ENCODE peak calls at places on chromosomes 7 and 10, in six cellular contexts. I is psoas muscle; R is GM23248; K is adrenal gland; Q is naive thymus-derived CD4-positive, alpha-beta T cell; V is CD8-positive, alpha-beta T cell. W is an unnamed sample. For H3K4me1, the result is how much of the 10 kb centered on the place peaks cover.

GRCh38 chr7:151438864-151439601 is 908 bp downstream of the CRYGN start:
- DNase-seq in I (no peak), R (no peak), K (no peak), Q (no peak), V (no peak), W (no peak)

GRCh38 chr7:30188806-30189205 is 54.0 kb downstream of the MTURN start:
- DNase-seq in I (no peak), R (no peak), K (no peak), Q (no peak), V (no peak), W (no peak)

GRCh38 chr7:121954803-121955202 is 81.8 kb downstream of the PTPRZ1 start:
- DNase-seq in I (no peak), R (peak), K (no peak), Q (no peak), V (no peak), W (no peak)

GRCh38 chr10:5964736-5965135 is 12.6 kb downstream of the IL15RA start:
- DNase-seq in I (no peak), R (no peak), K (no peak), Q (no peak), V (no peak), W (no peak)

GRCh38 chr7:132933076-132933466 is 148.8 kb downstream of the CHCHD3 start:
- DNase-seq in I (no peak), R (peak), K (no peak), Q (no peak), V (no peak), W (no peak)

GRCh38 chr10:28839600-28840007 is 162.3 kb downstream of the BAMBI start:
- DNase-seq in I (no peak), R (no peak), K (peak), Q (no peak), V (no peak), W (no peak)

GRCh38 chr7:69967699-69968450 is 369.6 kb downstream of the AUTS2 start:
- DNase-seq in I (no peak), R (no peak), K (no peak), Q (no peak), V (no peak), W (no peak)

GRCh38 chr10:26217396-26218105 is 977 bp downstream of the GAD2 start:
- DNase-seq in I (no peak), R (peak), K (no peak), Q (no peak), V (no peak), W (no peak)

GRCh38 chr10:125531470-125531869 is 151.5 kb downstream of the TEX36 start:
- DNase-seq in I (no peak), R (no peak), K (no peak), Q (no peak), V (no peak), W (no peak)

GRCh38 chr10:86376852-86377796 is 10.5 kb upstream of the GRID1 start:
- DNase-seq in I (peak), R (peak), K (peak), Q (peak), V (peak), W (peak)

GRCh38 chr7:5429253-5429856 is 5.7 kb upstream of the TNRC18 start:
- DNase-seq in I (peak), R (peak), K (peak), Q (no peak), V (no peak), W (no peak)

GRCh38 chr7:106069471-106070200 is 42.5 kb downstream of the SYPL1 start:
- DNase-seq in I (no peak), R (no peak), K (no peak), Q (no peak), V (peak), W (no peak)

GRCh38 chr7:17912536-17913235 is 27.6 kb downstream of the SNX13 start:
- DNase-seq in I (no peak), R (no peak), K (no peak), Q (no peak), V (no peak), W (no peak)

GRCh38 chr10:124725171-124725631 is 19.0 kb downstream of the FAM53B start:
- DNase-seq in I (no peak), R (no peak), K (peak), Q (no peak), V (no peak), W (no peak)

GRCh38 chr10:74262856-74263255 is 111.8 kb downstream of the ADK start:
- DNase-seq in I (no peak), R (no peak), K (no peak), Q (no peak), V (no peak), W (no peak)

GRCh38 chr10:111440501-111440900 is 363.7 kb downstream of the ADRA2A start:
- DNase-seq in I (no peak), R (no peak), K (no peak), Q (no peak), V (no peak), W (no peak)

GRCh38 chr10:101002456-101002855 is 2.8 kb downstream of the LZTS2 start:
- DNase-seq in I (no peak), R (no peak), K (no peak), Q (no peak), V (no peak), W (no peak)

GRCh38 chr10:119136084-119136483 is 29.4 kb downstream of the SFXN4 start:
- DNase-seq in I (no peak), R (peak), K (no peak), Q (no peak), V (no peak), W (no peak)

GRCh38 chr7:35761882-35762720 is 38.8 kb upstream of the SEPTIN7 start:
- DNase-seq in I (no peak), R (peak), K (no peak), Q (no peak), V (no peak), W (no peak)

GRCh38 chr7:129665013-129665401 is 53.5 kb downstream of the NRF1 start:
- DNase-seq in I (no peak), R (peak), K (peak), Q (no peak), V (no peak), W (no peak)

GRCh38 chr7:55504093-55504859 is 68.0 kb downstream of the VOPP1 start:
- DNase-seq in I (no peak), R (peak), K (no peak), Q (no peak), V (no peak), W (no peak)

GRCh38 chr10:63671317-63671937 is 150.2 kb downstream of the REEP3 start:
- DNase-seq in I (no peak), R (peak), K (no peak), Q (no peak), V (no peak), W (no peak)

GRCh38 chr7:99173787-99174186 is 29.9 kb upstream of the SMURF1 start:
- DNase-seq in I (no peak), R (no peak), K (no peak), Q (no peak), V (no peak), W (no peak)

GRCh38 chr7:80918909-80919721 is at the start of gene SEMA3C:
- DNase-seq in I (peak), R (peak), K (peak), Q (no peak), V (no peak), W (no peak)

GRCh38 chr7:73622909-73623797 is 1.2 kb downstream of the MLXIPL start:
- DNase-seq in I (peak), R (peak), K (peak), Q (no peak), V (no peak), W (no peak)

GRCh38 chr7:45626441-45627430 is 52.6 kb downstream of the ADCY1 start:
- DNase-seq in I (no peak), R (no peak), K (no peak), Q (no peak), V (no peak), W (no peak)

GRCh38 chr7:87332321-87332720 is 13.1 kb upstream of the CROT start:
- DNase-seq in I (no peak), R (no peak), K (no peak), Q (no peak), V (no peak), W (no peak)
- H3K4me1 ChIP-seq in I (under half), R (under half), K (under half), Q (under half), V (under half), W (under half)

GRCh38 chr10:60979667-60980104 is 35.7 kb upstream of the RHOBTB1 start:
- DNase-seq in I (no peak), R (no peak), K (no peak), Q (no peak), V (no peak), W (no peak)
- H3K27ac ChIP-seq in I (no peak), R (no peak), K (no peak), Q (no peak), V (no peak), W (peak)

DNA sequence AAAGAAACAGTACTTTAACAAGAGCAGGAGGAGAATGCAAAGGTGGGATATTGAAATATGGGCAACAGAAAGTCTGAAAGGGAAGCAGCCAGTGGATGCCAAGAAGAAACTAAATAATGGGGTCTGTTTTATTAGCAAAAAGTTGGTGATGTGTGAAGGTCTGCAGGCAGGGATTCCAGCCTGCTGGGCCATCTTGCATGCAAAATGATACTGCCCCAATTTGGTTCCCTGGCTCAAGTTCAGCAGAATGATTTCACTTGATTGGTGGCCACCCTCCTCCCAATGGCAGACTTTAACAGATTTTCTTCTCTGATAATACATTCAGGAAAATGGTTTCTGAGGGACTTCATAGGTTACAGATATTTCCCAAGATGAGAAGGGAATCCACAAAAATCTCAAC is 32.5 kb upstream of the ADD3 start:
- DNase-seq in I (no peak), R (no peak), K (no peak), Q (no peak), V (no peak), W (no peak)
- H3K4me1 ChIP-seq in I (under half), R (under half), K (under half), Q (under half), V (under half), W (under half)

GRCh38 chr10:71679425-71679824 is 40.2 kb downstream of the C10orf105 start:
- DNase-seq in I (peak), R (no peak), K (peak), Q (no peak), V (no peak), W (no peak)
- H3K27ac ChIP-seq in I (no peak), R (no peak), K (no peak), Q (no peak), V (no peak), W (no peak)

DNA sequence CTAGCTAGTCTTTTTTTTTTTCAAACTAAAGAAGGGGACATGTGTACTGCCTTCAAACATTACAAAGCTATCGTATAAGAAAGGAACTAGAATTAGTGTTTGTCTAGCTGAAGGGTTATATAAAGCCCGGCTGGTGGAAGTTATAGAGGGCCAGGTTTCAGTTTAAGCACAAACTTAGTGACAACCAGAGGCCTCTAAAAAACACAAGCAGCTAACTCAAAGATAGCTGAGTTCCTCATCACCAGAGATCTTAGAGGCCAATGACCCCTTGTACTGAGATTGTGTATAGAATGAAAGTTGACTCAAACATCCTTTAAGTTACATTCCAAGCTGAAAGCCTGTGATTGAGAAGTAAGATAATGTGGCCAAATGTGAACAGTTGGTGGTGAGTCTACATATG is 28.1 kb upstream of the SGMS1 start:
- DNase-seq in I (no peak), R (no peak), K (no peak), Q (no peak), V (no peak), W (no peak)
- H3K4me1 ChIP-seq in I (under half), R (under half), K (under half), Q (under half), V (under half), W (under half)

W was measured in CD8-positive, alpha-beta memory T cell.